ENCODE peak calls at places on chromosomes 2 and 18, in eight cellular contexts. C is nephron progenitor cell; Z is omental fat pad; B is BJ; J is CD8-positive, alpha-beta T cell; M is mesothelial cell of epicardium; U is cardiac fibroblast; Q is OCI-LY7. G is an unnamed sample.

GRCh38 chr2:228599781-228600180 is 418.3 kb upstream of the SPHKAP start:
- DNase-seq in C (no peak), J (no peak), B (no peak), M (no peak), U (no peak), Z (no peak), Q (no peak), G (no peak)

GRCh38 chr2:196742685-196743084 is 56.8 kb downstream of the GTF3C3 start:
- DNase-seq in B (no peak), C (no peak), Z (no peak), U (no peak), Q (no peak), M (no peak), J (no peak), G (no peak)

GRCh38 chr2:73028841-73029240 is 42.7 kb downstream of the SFXN5 start:
- DNase-seq in B (no peak), C (peak; percentile 50), Q (no peak), U (peak; percentile 28), Z (no peak), J (no peak), M (no peak), G (no peak)

GRCh38 chr2:8475349-8476045 is 206.4 kb upstream of the ID2 start:
- DNase-seq in J (no peak), Q (peak; percentile 89), B (no peak), U (no peak), M (no peak), Z (no peak), C (no peak), G (no peak)

GRCh38 chr2:178257127-178257526 is 62.8 kb downstream of the OSBPL6 start:
- DNase-seq in Q (no peak), M (no peak), B (no peak), Z (no peak), U (no peak), J (no peak), C (no peak), G (no peak)

GRCh38 chr2:70565039-70565731 is 11.6 kb upstream of the TGFA start:
- DNase-seq in Z (no peak), Q (no peak), J (no peak), B (no peak), U (no peak), M (no peak), C (no peak), G (no peak)

GRCh38 chr2:39024833-39025232 is 96.0 kb downstream of the SOS1 start:
- DNase-seq in U (no peak), Q (no peak), M (no peak), Z (no peak), C (no peak), J (no peak), B (no peak), G (no peak)

GRCh38 chr2:70927641-70928040 is 8.1 kb upstream of the ATP6V1B1 start:
- DNase-seq in J (peak; percentile 13), C (no peak), U (no peak), B (no peak), Z (no peak), M (peak; percentile 13), Q (no peak), G (no peak)

GRCh38 chr2:168608796-168609195 is 152.7 kb downstream of the CERS6 start:
- DNase-seq in M (no peak), C (no peak), Z (no peak), J (no peak), Q (no peak), U (no peak), B (no peak), G (no peak)

GRCh38 chr18:55189972-55190371 is 230.7 kb upstream of the CCDC68 start:
- DNase-seq in Z (no peak), U (no peak), Q (no peak), J (no peak), B (no peak), M (no peak), C (peak; percentile 46), G (no peak)

GRCh38 chr2:26033270-26033768 is 565 bp upstream of the RAB10 start:
- DNase-seq in M (peak; percentile 75), U (peak; percentile 86), J (no peak), Z (peak; percentile 31), C (peak; percentile 63), B (peak; percentile 29), Q (peak; percentile 83), G (no peak)

GRCh38 chr18:25815659-25816058 is 274.8 kb downstream of the SS18 start:
- DNase-seq in U (no peak), B (peak; percentile 86), Z (no peak), C (no peak), Q (no peak), J (no peak), M (no peak), G (no peak)

GRCh38 chr2:176080540-176081355 is 3.0 kb downstream of the EVX2 start:
- DNase-seq in U (no peak), B (no peak), J (no peak), M (peak; percentile 45), Q (no peak), Z (no peak), C (peak; percentile 53), G (no peak)

GRCh38 chr2:8986327-8986976 is 17.0 kb downstream of the MBOAT2 start:
- DNase-seq in J (no peak), M (no peak), C (peak; percentile 7), B (no peak), U (no peak), Q (peak; percentile 50), Z (no peak), G (no peak)

GRCh38 chr2:157173740-157174184 is 83.7 kb upstream of the GALNT5 start:
- DNase-seq in Z (no peak), J (no peak), U (peak; percentile 99), Q (no peak), B (peak; percentile 97), C (no peak), M (no peak), G (no peak)

GRCh38 chr2:187526776-187527175 is 27.5 kb downstream of the TFPI start:
- DNase-seq in Z (no peak), B (no peak), U (peak; percentile 64), M (no peak), Q (no peak), J (no peak), C (no peak), G (no peak)

GRCh38 chr2:78397198-78397597 is 628.3 kb upstream of the REG3G start:
- DNase-seq in U (no peak), C (no peak), M (no peak), B (no peak), Z (no peak), Q (no peak), J (no peak), G (no peak)

GRCh38 chr2:68770271-68771111 is 35.9 kb downstream of the ARHGAP25 start:
- DNase-seq in B (no peak), J (no peak), Q (peak; percentile 52), Z (no peak), U (no peak), C (no peak), M (no peak), G (no peak)

GRCh38 chr2:119174216-119174992 is 15.9 kb upstream of the C1QL2 start:
- DNase-seq in C (peak; percentile 68), Z (no peak), B (no peak), M (peak; percentile 71), J (peak; percentile 76), Q (peak; percentile 54), U (peak; percentile 35), G (peak; percentile 36)

GRCh38 chr2:219645631-219646527 is 18.4 kb downstream of the SLC4A3 start:
- DNase-seq in M (no peak), U (peak; percentile 83), C (no peak), Z (no peak), J (peak; percentile 13), Q (no peak), B (no peak), G (no peak)

GRCh38 chr2:18900691-18901113 is 311.3 kb upstream of the NT5C1B start:
- DNase-seq in Z (no peak), B (no peak), M (no peak), Q (no peak), U (peak; percentile 51), J (no peak), C (no peak), G (no peak)

GRCh38 chr18:40019797-40020392 is 1935.1 kb upstream of the PIK3C3 start:
- DNase-seq in U (peak; percentile 4), Q (no peak), M (no peak), Z (no peak), J (no peak), C (no peak), B (no peak), G (no peak)
- TF ChIP-seq CTCF in U (no peak), Q (no peak), M (no peak), Z (no peak), J (no peak), C (no peak), B (no peak), G (no peak)

GRCh38 chr2:113217455-113218282 is 43.9 kb downstream of the PSD4 start:
- DNase-seq in C (no peak), Q (no peak), B (no peak), M (no peak), Z (no peak), J (no peak), U (no peak), G (no peak)
- TF ChIP-seq CTCF in C (no peak), Q (no peak), B (no peak), M (no peak), Z (no peak), J (no peak), U (no peak), G (no peak)

GRCh38 chr18:12886498-12887126 is 2.6 kb upstream of the PTPN2 start:
- DNase-seq in U (no peak), M (no peak), J (no peak), Q (peak; percentile 60), Z (no peak), B (no peak), C (no peak), G (no peak)
- TF ChIP-seq CTCF in U (peak; percentile 53), M (no peak), J (no peak), Q (peak; percentile 80), Z (no peak), B (peak; percentile 49), C (peak; percentile 12), G (no peak)

GRCh38 chr2:106107509-106108131 is 86.5 kb downstream of the UXS1 start:
- DNase-seq in C (no peak), M (no peak), U (no peak), B (no peak), Z (no peak), Q (no peak), J (no peak), G (peak; percentile 40)
- TF ChIP-seq CTCF in C (no peak), M (no peak), U (peak; percentile 47), B (no peak), Z (no peak), Q (no peak), J (no peak), G (no peak)